ENCODE peak calls at places on chromosome 17, in six cellular contexts. G is HCT116, T is OCI-LY7, C is SK-N-SH, A is GM23248, R is neural progenitor cell. L is an unnamed sample.

GRCh38 chr17:37700881-37701280 is 44.0 kb downstream of the HNF1B start:
- DNase-seq in G (no peak), T (no peak), C (no peak), A (no peak), R (no peak), L (no peak)

GRCh38 chr17:83148317-83149044 is 69.1 kb downstream of the METRNL start:
- DNase-seq in G (no peak), T (no peak), C (no peak), A (no peak), R (no peak), L (no peak)

GRCh38 chr17:5238333-5238732 is 3.7 kb upstream of the SCIMP start:
- DNase-seq in G (no peak), T (peak), C (no peak), A (no peak), R (no peak), L (no peak)

GRCh38 chr17:74916136-74916850 is 6.8 kb downstream of the USH1G start:
- DNase-seq in G (no peak), T (no peak), C (peak), A (no peak), R (no peak), L (no peak)

GRCh38 chr17:60170835-60171752 is 21.3 kb downstream of the CA4 start:
- DNase-seq in G (no peak), T (no peak), C (peak), A (peak), R (no peak), L (no peak)

GRCh38 chr17:38343608-38343980 is at the start of gene GPR179:
- DNase-seq in G (no peak), T (no peak), C (no peak), A (no peak), R (no peak), L (no peak)

GRCh38 chr17:4566785-4567184 is 6.4 kb upstream of the GGT6 start:
- DNase-seq in G (peak), T (peak), C (peak), A (peak), R (peak), L (peak)

GRCh38 chr17:80849119-80849518 is 142.5 kb upstream of the CHMP6 start:
- DNase-seq in G (no peak), T (no peak), C (no peak), A (no peak), R (no peak), L (no peak)

GRCh38 chr17:75087182-75087557 is 584 bp upstream of the SLC16A5 start:
- DNase-seq in G (no peak), T (no peak), C (no peak), A (no peak), R (no peak), L (no peak)

GRCh38 chr17:36204724-36205500 is 6.0 kb upstream of the CCL4L2 start:
- DNase-seq in G (no peak), T (no peak), C (no peak), A (no peak), R (no peak), L (no peak)

GRCh38 chr17:57648720-57649119 is 96.4 kb downstream of the CCDC182 start:
- DNase-seq in G (no peak), T (no peak), C (no peak), A (no peak), R (no peak), L (no peak)

GRCh38 chr17:77145635-77146632 is 5.2 kb downstream of the SEC14L1 start:
- DNase-seq in G (no peak), T (peak), C (peak), A (peak), R (no peak), L (peak)

GRCh38 chr17:6244796-6245195 is 174.6 kb downstream of the WSCD1 start:
- DNase-seq in G (no peak), T (no peak), C (no peak), A (no peak), R (no peak), L (no peak)

GRCh38 chr17:50445730-50446305 is 19.8 kb downstream of the ACSF2 start:
- DNase-seq in G (no peak), T (no peak), C (no peak), A (no peak), R (no peak), L (no peak)

GRCh38 chr17:16908282-16908681 is 63.6 kb downstream of the TNFRSF13B start:
- DNase-seq in G (no peak), T (no peak), C (no peak), A (no peak), R (no peak), L (no peak)

GRCh38 chr17:40901981-40902862 is 17.2 kb upstream of the KRT20 start:
- DNase-seq in G (peak), T (no peak), C (no peak), A (peak), R (no peak), L (no peak)

GRCh38 chr17:17681744-17682292 is 560 bp downstream of the RAI1 start:
- DNase-seq in G (no peak), T (peak), C (peak), A (peak), R (peak), L (no peak)

GRCh38 chr17:3770471-3770870 is 30.5 kb downstream of the ITGAE start:
- DNase-seq in G (no peak), T (peak), C (no peak), A (no peak), R (peak), L (no peak)

GRCh38 chr17:4607773-4608187 is 23.5 kb downstream of the SMTNL2 start:
- DNase-seq in G (no peak), T (no peak), C (no peak), A (peak), R (no peak), L (no peak)

GRCh38 chr17:74442670-74443515 is 11.0 kb downstream of the GPRC5C start:
- DNase-seq in G (peak), T (peak), C (peak), A (peak), R (peak), L (peak)

GRCh38 chr17:48077555-48077954 is 23.7 kb downstream of the CBX1 start:
- DNase-seq in G (no peak), T (no peak), C (no peak), A (no peak), R (no peak), L (no peak)

GRCh38 chr17:7238418-7239090 is 703 bp downstream of the PHF23 start:
- DNase-seq in G (no peak), T (peak), C (no peak), A (peak), R (peak), L (no peak)

GRCh38 chr17:17694229-17695081 is 13.2 kb downstream of the RAI1 start:
- DNase-seq in G (no peak), T (peak), C (peak), A (peak), R (peak), L (peak)

GRCh38 chr17:49515196-49515770 is 20.2 kb downstream of the NGFR start:
- DNase-seq in G (peak), T (no peak), C (peak), A (peak), R (peak), L (peak)

GRCh38 chr17:81317992-81318391 is 22.9 kb upstream of the SLC38A10 start:
- DNase-seq in G (no peak), T (no peak), C (no peak), A (no peak), R (no peak), L (peak)

GRCh38 chr17:48603959-48604769 is 622 bp downstream of the HOXB6 start:
- DNase-seq in G (peak), T (no peak), C (no peak), A (peak), R (no peak), L (peak)

GRCh38 chr17:60229189-60229802 is 79.5 kb downstream of the CA4 start:
- DNase-seq in G (peak), T (peak), C (no peak), A (peak), R (no peak), L (no peak)

GRCh38 chr17:50056217-50056960 is 479 bp downstream of the ITGA3 start:
- DNase-seq in G (no peak), T (peak), C (peak), A (peak), R (peak), L (peak)

GRCh38 chr17:4542726-4543191 is 12.4 kb downstream of the MYBBP1A start:
- DNase-seq in G (no peak), T (no peak), C (no peak), A (no peak), R (no peak), L (no peak)

GRCh38 chr17:77449908-77450741 is 309.4 kb downstream of the SEC14L1 start:
- DNase-seq in G (no peak), T (peak), C (peak), A (peak), R (peak), L (peak)

GRCh38 chr17:10161392-10161791 is 37.0 kb downstream of the GAS7 start:
- DNase-seq in G (no peak), T (no peak), C (no peak), A (no peak), R (no peak), L (no peak)

GRCh38 chr17:58624751-58625150 is 67.1 kb downstream of the TEX14 start:
- DNase-seq in G (no peak), T (no peak), C (no peak), A (no peak), R (no peak), L (no peak)

GRCh38 chr17:61409301-61410099 is 9.9 kb downstream of the TBX2 start:
- DNase-seq in G (peak), T (no peak), C (peak), A (peak), R (peak), L (peak)

GRCh38 chr17:6695051-6695450 is 18.1 kb downstream of the SLC13A5 start:
- DNase-seq in G (no peak), T (no peak), C (no peak), A (no peak), R (no peak), L (no peak)

GRCh38 chr17:74711058-74711824 is 1.5 kb downstream of the CD300LF start:
- DNase-seq in G (no peak), T (no peak), C (no peak), A (no peak), R (no peak), L (no peak)

GRCh38 chr17:57104461-57105175 is 19.6 kb downstream of the AKAP1 start:
- DNase-seq in G (no peak), T (no peak), C (no peak), A (peak), R (no peak), L (no peak)

GRCh38 chr17:17567631-17568030 is 23.9 kb downstream of the PEMT start:
- DNase-seq in G (no peak), T (no peak), C (peak), A (no peak), R (no peak), L (no peak)

DNA sequence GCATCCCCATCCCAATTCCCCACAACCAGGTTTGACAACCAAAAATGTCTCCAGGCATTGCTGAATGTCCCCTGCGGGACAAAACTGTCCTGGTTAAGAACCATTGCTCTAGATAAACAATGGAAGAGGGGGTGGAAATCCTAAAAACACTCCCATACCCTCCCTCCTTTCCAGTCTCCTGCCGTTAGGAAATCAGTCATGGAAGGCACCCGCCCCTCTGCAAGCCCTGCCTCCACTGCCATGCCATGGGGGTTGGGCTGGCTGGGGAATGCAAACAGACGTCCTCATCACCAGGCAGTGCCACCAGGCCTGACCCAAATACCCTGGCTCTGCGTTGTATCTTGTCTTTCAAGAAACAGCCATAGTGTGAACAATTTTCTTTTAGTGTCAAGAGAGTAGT is 57.5 kb downstream of the CYTH1 start:
- DNase-seq in G (no peak), T (no peak), C (peak), A (no peak), R (peak), L (peak)
- H3K4me2 ChIP-seq in G (peak), T (peak), C (peak), A (peak), R (peak), L (peak)

GRCh38 chr17:29143894-29144293 is 36.3 kb downstream of the MYO18A start:
- DNase-seq in G (no peak), T (peak), C (peak), A (peak), R (peak), L (peak)
- TF ChIP-seq EZH2phosphoT487 in G (no peak), T (no peak), C (no peak), A (no peak), R (no peak), L (no peak)

GRCh38 chr17:979211-979538 is 401 bp downstream of the NXN start:
- DNase-seq in G (no peak), T (no peak), C (no peak), A (no peak), R (no peak), L (no peak)
- H3K4me2 ChIP-seq in G (peak), T (peak), C (peak), A (no peak), R (peak), L (peak)

DNA sequence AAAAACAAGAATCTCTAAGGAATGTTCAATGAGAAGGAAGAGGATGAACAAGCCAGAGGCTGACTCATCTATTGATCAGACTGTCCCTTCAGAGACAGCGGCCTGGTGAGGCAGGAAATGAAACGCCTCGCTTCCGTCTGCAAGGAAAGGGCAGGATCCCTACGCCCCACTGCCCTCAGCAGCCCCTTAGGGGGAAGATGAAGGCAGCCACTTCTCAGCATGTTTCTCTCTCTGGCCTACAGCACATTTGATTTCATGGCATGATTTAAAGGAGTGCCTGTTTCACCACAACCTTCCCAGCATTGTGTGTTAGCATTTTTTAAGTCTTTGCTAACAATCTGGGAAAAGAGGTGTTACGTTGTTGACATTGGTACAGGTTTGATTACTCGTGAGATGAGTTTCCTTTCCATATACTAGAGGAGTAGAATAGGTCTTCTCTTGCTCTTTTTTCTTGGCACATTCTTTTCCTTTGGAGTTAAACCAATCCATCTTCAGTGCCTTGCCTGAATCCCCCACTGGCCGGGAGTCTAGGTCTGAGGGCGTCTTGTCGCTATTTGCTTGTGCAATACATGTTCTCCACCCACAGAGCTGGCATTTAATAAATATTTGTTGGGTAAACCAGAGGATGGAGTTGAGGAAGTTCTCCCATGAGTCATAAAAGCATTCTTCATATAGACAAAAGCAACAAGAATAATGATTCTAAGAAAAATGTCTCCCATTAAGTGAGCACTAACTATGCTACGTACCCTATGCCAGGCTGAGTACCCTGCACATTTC is 47.4 kb downstream of the RBFOX3 start:
- DNase-seq in G (peak), T (no peak), C (no peak), A (peak), R (no peak), L (no peak)
- TF ChIP-seq EZH2phosphoT487 in G (no peak), T (no peak), C (no peak), A (no peak), R (no peak), L (no peak)

GRCh38 chr17:39705786-39706348 is 6.0 kb downstream of the ERBB2 start:
- DNase-seq in G (peak), T (no peak), C (no peak), A (no peak), R (no peak), L (no peak)
- H3K4me2 ChIP-seq in G (peak), T (no peak), C (no peak), A (no peak), R (peak), L (peak)

DNA sequence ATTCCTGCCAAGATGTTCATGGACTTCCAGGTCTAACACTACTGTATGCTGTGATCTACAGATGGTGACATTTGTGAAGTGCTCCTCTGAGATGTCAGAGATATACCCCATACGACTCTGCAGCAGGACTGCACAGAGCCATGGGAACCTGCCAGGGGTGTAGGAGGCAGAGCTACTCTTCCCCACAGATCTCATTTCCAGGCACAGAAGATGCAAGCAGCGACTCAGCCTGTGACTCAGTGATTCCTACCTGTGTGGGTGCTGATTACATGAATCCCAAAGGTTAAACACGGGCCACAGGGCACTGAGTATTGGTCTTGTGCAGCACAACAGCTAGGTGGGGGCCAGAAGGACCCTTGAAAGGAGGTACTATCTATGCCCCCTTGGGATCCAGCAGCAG is 137.0 kb upstream of the SOX9 start:
- DNase-seq in G (no peak), T (no peak), C (no peak), A (peak), R (no peak), L (no peak)
- TF ChIP-seq EZH2phosphoT487 in G (no peak), T (no peak), C (no peak), A (no peak), R (no peak), L (no peak)

GRCh38 chr17:44353656-44354331 is 8.7 kb downstream of the GRN start:
- DNase-seq in G (no peak), T (no peak), C (no peak), A (peak), R (peak), L (peak)
- H3K4me2 ChIP-seq in G (no peak), T (no peak), C (no peak), A (peak), R (peak), L (peak)

DNA sequence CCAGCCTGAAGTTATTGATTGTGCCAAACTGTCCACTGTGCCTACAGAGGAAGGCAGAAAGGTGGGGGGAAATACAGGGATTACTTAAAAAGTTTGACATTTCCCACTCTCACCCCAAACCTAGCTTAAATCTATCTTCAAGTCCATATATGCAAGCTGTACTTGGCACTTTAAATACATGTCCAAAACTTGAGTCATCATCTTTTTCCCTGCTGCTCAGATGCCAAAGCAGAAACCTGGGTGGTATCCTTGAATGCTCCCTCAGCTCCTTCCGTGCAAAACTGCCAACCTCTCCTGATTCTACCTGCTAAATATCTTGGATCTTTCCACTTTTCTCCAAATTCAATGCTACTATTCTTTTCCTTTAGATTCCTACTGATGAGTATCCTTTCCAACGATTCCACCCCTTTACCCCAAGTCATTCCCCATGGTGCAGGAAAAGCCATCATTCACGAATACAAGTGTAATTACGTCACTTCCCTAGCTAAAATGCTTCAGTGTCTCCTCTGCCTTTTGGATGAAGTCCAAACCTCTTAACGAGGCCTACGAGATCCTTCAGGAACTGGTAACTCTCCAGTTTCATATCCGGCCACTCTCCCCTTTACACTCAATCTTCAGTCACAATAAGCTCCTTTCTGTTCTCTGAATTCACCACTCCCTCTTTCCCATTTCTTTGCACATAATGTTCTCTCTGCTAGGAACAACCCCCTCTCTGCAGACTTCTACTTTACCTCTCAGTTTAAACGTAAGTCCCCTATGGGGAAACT is 9.3 kb downstream of the BECN1 start:
- DNase-seq in G (no peak), T (no peak), C (no peak), A (peak), R (no peak), L (no peak)
- TF ChIP-seq EZH2phosphoT487 in G (no peak), T (no peak), C (no peak), A (no peak), R (no peak), L (no peak)

DNA sequence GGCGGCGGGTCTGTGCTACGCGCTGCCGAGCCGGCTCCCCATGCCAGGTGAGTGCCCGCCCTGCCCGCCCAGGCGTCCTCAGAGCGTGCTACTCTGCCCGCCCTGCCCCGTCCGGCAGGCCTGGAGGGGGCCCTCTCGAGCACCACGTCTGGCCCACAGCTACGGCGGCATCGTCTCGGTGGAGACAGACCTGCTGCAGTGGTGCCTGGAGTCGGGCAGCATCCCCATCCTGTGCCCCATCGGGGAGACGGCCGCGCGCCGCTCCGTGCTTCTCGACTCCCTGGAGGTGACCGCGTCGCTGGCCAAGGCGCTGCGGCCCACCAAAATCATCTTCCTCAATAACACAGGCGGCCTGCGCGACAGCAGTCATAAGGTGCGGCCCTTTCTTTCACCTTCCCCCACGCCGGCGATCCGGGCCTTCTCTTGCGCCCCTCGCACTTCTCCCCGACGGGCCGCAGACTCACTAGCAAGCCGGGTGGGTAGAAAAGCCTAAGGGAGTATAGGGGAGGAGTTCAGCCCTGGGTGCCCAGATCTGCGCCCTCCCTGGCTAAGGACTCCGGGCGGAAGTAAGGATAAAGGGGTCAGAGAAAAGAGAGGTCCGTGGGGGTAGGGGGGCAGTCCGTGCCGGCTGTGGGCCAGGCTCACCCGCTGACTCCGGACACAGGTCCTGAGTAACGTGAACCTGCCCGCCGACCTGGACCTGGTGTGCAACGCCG is 1.6 kb downstream of the NAGS start:
- DNase-seq in G (no peak), T (peak), C (peak), A (peak), R (peak), L (peak)
- H3K4me2 ChIP-seq in G (peak), T (peak), C (peak), A (peak), R (peak), L (peak)